ENCODE peak calls at places on chromosomes 6 and 20, in four cellular contexts. W is mammary epithelial cell; G is CD4-positive, CD25-positive, alpha-beta regulatory T cell; I is CD4-positive, alpha-beta memory T cell. E is an unnamed sample.

GRCh38 chr6:158718431-158719126 is 68.7 kb downstream of the SYTL3 start:
- DNase-seq in W (no peak), G (no peak), I (no peak), E (no peak)

GRCh38 chr20:24095303-24095702 is 106.7 kb upstream of the GGTLC1 start:
- DNase-seq in W (no peak), G (no peak), I (no peak), E (no peak)

GRCh38 chr6:55772730-55773129 is 102.7 kb downstream of the BMP5 start:
- DNase-seq in W (no peak), G (no peak), I (no peak), E (no peak)

GRCh38 chr6:29633532-29633901 is 534 bp upstream of the GABBR1 start:
- DNase-seq in W (no peak), G (no peak), I (no peak), E (peak; percentile 10)

GRCh38 chr6:128432394-128432793 is 88.0 kb downstream of the PTPRK start:
- DNase-seq in W (peak; percentile 47), G (no peak), I (no peak), E (peak; percentile 72)

GRCh38 chr6:28565823-28566526 is 40.3 kb downstream of the GPX5 start:
- DNase-seq in W (no peak), G (no peak), I (no peak), E (no peak)

GRCh38 chr6:7910654-7911344 is at the start of gene TXNDC5:
- DNase-seq in W (peak; percentile 71), G (peak; percentile 39), I (peak; percentile 63), E (peak; percentile 41)

GRCh38 chr6:117547688-117548621 is 54.4 kb downstream of the GOPC start:
- DNase-seq in W (no peak), G (peak; percentile 38), I (peak; percentile 43), E (peak; percentile 58)

GRCh38 chr6:39905640-39905975 is 28.7 kb downstream of the MOCS1 start:
- DNase-seq in W (no peak), G (no peak), I (no peak), E (no peak)

GRCh38 chr6:125200986-125201385 is 47.4 kb downstream of the TPD52L1 start:
- DNase-seq in W (no peak), G (no peak), I (no peak), E (no peak)

GRCh38 chr20:22389836-22390542 is 194.4 kb downstream of the FOXA2 start:
- DNase-seq in W (peak; percentile 99), G (no peak), I (no peak), E (peak; percentile 60)

GRCh38 chr6:151179321-151179720 is 60.4 kb upstream of the AKAP12 start:
- DNase-seq in W (peak; percentile 85), G (no peak), I (no peak), E (peak; percentile 95)

GRCh38 chr20:14055127-14055742 is 59.9 kb downstream of the MACROD2 start:
- DNase-seq in W (peak; percentile 48), G (no peak), I (peak; percentile 1), E (peak; percentile 22)

GRCh38 chr6:82954937-82955577 is 110.6 kb downstream of the UBE3D start:
- DNase-seq in W (peak; percentile 26), G (no peak), I (no peak), E (peak; percentile 86)

GRCh38 chr6:82030761-82031160 is 216.8 kb downstream of the IBTK start:
- DNase-seq in W (peak; percentile 22), G (no peak), I (no peak), E (no peak)

GRCh38 chr6:157292202-157292601 is 31.1 kb downstream of the TMEM242 start:
- DNase-seq in W (no peak), G (no peak), I (no peak), E (no peak)

GRCh38 chr6:96836579-96837137 is 619 bp downstream of the GPR63 start:
- DNase-seq in W (peak; percentile 24), G (no peak), I (no peak), E (no peak)

GRCh38 chr20:871436-871835 is 37.9 kb downstream of the FAM110A start:
- DNase-seq in W (no peak), G (no peak), I (no peak), E (no peak)

GRCh38 chr20:61907081-61907891 is 158.4 kb downstream of the TAF4 start:
- DNase-seq in W (no peak), G (no peak), I (no peak), E (no peak)

GRCh38 chr20:59723607-59724456 is 119.5 kb downstream of the PHACTR3 start:
- DNase-seq in W (peak; percentile 46), G (no peak), I (no peak), E (no peak)

GRCh38 chr20:4602297-4602631 is 119.4 kb upstream of the PRND start:
- DNase-seq in W (no peak), G (no peak), I (no peak), E (no peak)

GRCh38 chr6:138824482-138825134 is 28.7 kb downstream of the ECT2L start:
- DNase-seq in W (peak; percentile 52), G (no peak), I (peak; percentile 12), E (peak; percentile 6)

GRCh38 chr20:8287328-8287727 is 155.3 kb downstream of the PLCB1 start:
- DNase-seq in W (no peak), G (no peak), I (no peak), E (no peak)

GRCh38 chr20:8291200-8291599 is 159.1 kb downstream of the PLCB1 start:
- DNase-seq in W (no peak), G (no peak), I (no peak), E (no peak)

GRCh38 chr20:8293791-8294190 is 161.7 kb downstream of the PLCB1 start:
- DNase-seq in W (no peak), G (no peak), I (no peak), E (peak; percentile 39)

GRCh38 chr20:8292793-8293192 is 160.7 kb downstream of the PLCB1 start:
- DNase-seq in W (no peak), G (no peak), I (no peak), E (no peak)

DNA sequence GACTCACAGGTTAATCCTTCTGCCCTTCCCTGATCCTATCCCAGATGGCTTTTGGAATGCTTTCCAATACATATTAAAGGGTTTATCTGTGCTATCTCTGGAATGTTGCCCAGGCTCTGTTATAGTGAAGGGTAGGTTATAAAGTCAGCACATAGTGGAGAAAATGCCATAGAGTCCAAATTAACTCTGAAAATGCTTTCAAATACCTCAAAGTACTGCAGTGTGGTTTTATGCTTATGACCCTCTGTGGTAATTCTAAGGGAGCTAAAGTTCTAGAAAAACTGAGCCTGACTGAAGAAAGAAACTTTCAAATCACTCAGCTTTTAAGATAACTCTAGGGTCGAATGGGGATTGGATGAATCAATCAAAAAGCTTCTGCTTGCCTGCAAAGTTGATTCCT is 159.8 kb downstream of the PLCB1 start:
- DNase-seq in W (no peak), G (no peak), I (no peak), E (peak; percentile 90)
- H3K4me1 ChIP-seq in W (no peaks in the 10 kb centered on the region), G (no peaks in the 10 kb centered on the region), I (no peaks in the 10 kb centered on the region), E (no peaks in the 10 kb centered on the region)

GRCh38 chr6:4799912-4800311 is 23.7 kb downstream of the CDYL start:
- DNase-seq in W (no peak), G (no peak), I (no peak), E (no peak)
- H3K4me1 ChIP-seq in W (peaks cover 20% of the 10 kb centered on the region), G (peaks cover 9% of the 10 kb centered on the region), I (peaks cover 22% of the 10 kb centered on the region), E (peaks cover 13% of the 10 kb centered on the region)

GRCh38 chr20:45370571-45371204 is 7.4 kb downstream of the TP53TG5 start:
- DNase-seq in W (no peak), G (no peak), I (no peak), E (no peak)
- H3K4me1 ChIP-seq in W (peaks cover 3% of the 10 kb centered on the region), G (peaks cover 34% of the 10 kb centered on the region), I (peaks cover 42% of the 10 kb centered on the region), E (peaks cover 10% of the 10 kb centered on the region)

GRCh38 chr6:38262609-38263008 is 377.1 kb downstream of the BTBD9 start:
- DNase-seq in W (peak; percentile 60), G (no peak), I (no peak), E (peak; percentile 83)

GRCh38 chr6:38261626-38262025 is 378.1 kb downstream of the BTBD9 start:
- DNase-seq in W (no peak), G (no peak), I (no peak), E (no peak)

GRCh38 chr6:38264605-38265004 is 375.1 kb downstream of the BTBD9 start:
- DNase-seq in W (no peak), G (no peak), I (no peak), E (no peak)

GRCh38 chr6:38262041-38262440 is 377.7 kb downstream of the BTBD9 start:
- DNase-seq in W (peak; percentile 67), G (no peak), I (no peak), E (peak; percentile 94)

GRCh38 chr6:38259736-38260135 is 380.0 kb downstream of the BTBD9 start:
- DNase-seq in W (peak; percentile 56), G (no peak), I (no peak), E (peak; percentile 84)
- H3K4me1 ChIP-seq in W (peaks cover 41% of the 10 kb centered on the region), G (no peaks in the 10 kb centered on the region), I (no peaks in the 10 kb centered on the region), E (peaks cover 50% of the 10 kb centered on the region)

GRCh38 chr6:43831211-43831610 is 61.2 kb downstream of the VEGFA start:
- DNase-seq in W (no peak), G (no peak), I (no peak), E (no peak)

GRCh38 chr6:43828711-43829110 is 58.7 kb downstream of the VEGFA start:
- DNase-seq in W (no peak), G (no peak), I (no peak), E (no peak)

GRCh38 chr6:43833223-43833995 is 63.4 kb downstream of the VEGFA start:
- DNase-seq in W (no peak), G (no peak), I (no peak), E (no peak)

GRCh38 chr6:43829470-43829869 is 59.5 kb downstream of the VEGFA start:
- DNase-seq in W (no peak), G (no peak), I (no peak), E (no peak)

GRCh38 chr6:43830775-43831174 is 60.8 kb downstream of the VEGFA start:
- DNase-seq in W (no peak), G (no peak), I (no peak), E (no peak)
- H3K4me1 ChIP-seq in W (no peaks in the 10 kb centered on the region), G (no peaks in the 10 kb centered on the region), I (no peaks in the 10 kb centered on the region), E (no peaks in the 10 kb centered on the region)

GRCh38 chr6:20700375-20700774 is 166.1 kb downstream of the CDKAL1 start:
- DNase-seq in W (peak; percentile 52), G (no peak), I (no peak), E (no peak)
- H3K4me1 ChIP-seq in W (peaks cover 6% of the 10 kb centered on the region), G (no peaks in the 10 kb centered on the region), I (no peaks in the 10 kb centered on the region), E (peaks cover 5% of the 10 kb centered on the region)

DNA sequence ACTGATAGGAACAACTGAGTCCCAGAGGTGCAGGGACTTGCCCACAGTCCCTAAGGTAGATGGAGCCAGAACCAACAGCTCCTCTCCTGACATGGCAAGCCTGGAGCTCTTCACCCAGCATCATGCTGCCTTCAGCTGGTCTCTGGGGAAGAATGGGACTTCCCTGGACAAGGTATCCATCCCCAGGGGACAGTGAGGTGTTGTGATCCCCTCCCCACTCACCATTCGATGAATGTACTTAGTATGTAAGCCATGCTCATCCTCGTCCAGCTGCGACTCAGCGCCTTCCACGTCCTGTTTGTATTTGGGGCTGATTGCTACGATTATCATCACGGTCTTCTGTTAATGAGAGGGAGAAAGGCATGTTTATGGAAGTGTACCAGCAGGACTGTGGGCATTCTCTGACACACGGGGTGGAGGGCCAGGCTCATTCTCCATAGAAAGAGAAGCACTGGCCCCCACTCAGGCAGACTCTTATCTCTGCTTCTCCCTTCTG is 39.4 kb downstream of the TRAF3IP2 start:
- DNase-seq in W (no peak), G (no peak), I (no peak), E (no peak)
- H3K4me1 ChIP-seq in W (peaks cover 54% of the 10 kb centered on the region), G (peaks cover 18% of the 10 kb centered on the region), I (peaks cover 22% of the 10 kb centered on the region), E (peaks cover 35% of the 10 kb centered on the region)